ENCODE peak calls at places on chromosomes 11 and 22, in eight cellular contexts. A is tibial artery; L is heart left ventricle; D is CD8-positive, alpha-beta T cell; B is neuronal stem cell; N is HCT116; P is HL-60; O is DND-41. H is an unnamed sample.

GRCh38 chr11:58575377-58576020 is at the start of gene LPXN:
- DNase-seq in L (no peak), B (no peak), P (peak; percentile 76), O (peak; percentile 60), D (peak; percentile 60), N (no peak), A (no peak), H (peak; percentile 74)

GRCh38 chr22:18057568-18058209 is 20.1 kb upstream of the PEX26 start:
- DNase-seq in N (peak; percentile 61), L (peak; percentile 65), D (no peak), P (no peak), A (peak; percentile 92), O (no peak), B (no peak), H (no peak)

GRCh38 chr11:76613901-76614300 is 56.6 kb downstream of the LRRC32 start:
- DNase-seq in P (no peak), B (no peak), L (peak; percentile 10), D (no peak), O (no peak), N (no peak), A (peak; percentile 13), H (no peak)

GRCh38 chr22:44406581-44407403 is 91.2 kb downstream of the RTL6 start:
- DNase-seq in D (no peak), L (no peak), O (no peak), P (no peak), A (no peak), B (no peak), N (no peak), H (no peak)

GRCh38 chr11:91952056-91952455 is 272.6 kb upstream of the FAT3 start:
- DNase-seq in P (no peak), B (no peak), O (no peak), N (no peak), A (no peak), L (no peak), D (no peak), H (no peak)

GRCh38 chr11:134036484-134037092 is 32.3 kb upstream of the JAM3 start:
- DNase-seq in D (no peak), B (no peak), A (no peak), L (no peak), O (no peak), P (no peak), N (no peak), H (no peak)

GRCh38 chr11:134565343-134565891 is 153.4 kb upstream of the B3GAT1 start:
- DNase-seq in P (no peak), D (no peak), A (no peak), L (no peak), O (no peak), N (no peak), B (no peak), H (no peak)

GRCh38 chr11:705646-706438 is at the start of gene EPS8L2:
- DNase-seq in N (no peak), O (no peak), A (no peak), B (no peak), D (no peak), L (no peak), P (no peak), H (no peak)

GRCh38 chr22:49305215-49305965 is 522.3 kb downstream of the BRD1 start:
- DNase-seq in D (peak; percentile 38), O (peak; percentile 53), L (peak; percentile 53), B (peak; percentile 78), A (peak; percentile 19), N (peak; percentile 18), P (peak; percentile 7), H (peak; percentile 31)

GRCh38 chr11:81658722-81659121 is 1074.9 kb downstream of the FAM181B start:
- DNase-seq in D (no peak), A (no peak), N (no peak), B (no peak), L (no peak), P (peak; percentile 16), O (no peak), H (no peak)

GRCh38 chr11:117557321-117557720 is 229.7 kb downstream of the CEP164 start:
- DNase-seq in P (no peak), B (no peak), A (no peak), L (no peak), O (no peak), D (no peak), N (no peak), H (no peak)

GRCh38 chr11:1109101-1109917 is 34.6 kb downstream of the MUC2 start:
- DNase-seq in O (no peak), P (no peak), A (no peak), B (no peak), L (no peak), N (no peak), D (no peak), H (no peak)

GRCh38 chr11:66543263-66544107 is 2.4 kb downstream of the ZDHHC24 start:
- DNase-seq in B (no peak), L (peak; percentile 51), A (peak; percentile 33), P (no peak), O (peak; percentile 82), D (peak; percentile 79), N (no peak), H (peak; percentile 67)

GRCh38 chr11:69293087-69293486 is 868 bp upstream of the MYEOV start:
- DNase-seq in D (no peak), B (no peak), P (no peak), L (no peak), N (peak; percentile 44), A (no peak), O (no peak), H (peak; percentile 39)

GRCh38 chr11:84249344-84250135 is 963.4 kb upstream of the CCDC90B start:
- DNase-seq in O (no peak), B (no peak), D (no peak), N (no peak), A (no peak), P (no peak), L (no peak), H (no peak)

GRCh38 chr22:32620992-32621391 is 146.4 kb downstream of the FBXO7 start:
- DNase-seq in D (no peak), A (no peak), N (no peak), P (no peak), O (no peak), B (no peak), L (no peak), H (no peak)

GRCh38 chr22:27113211-27114030 is 456.0 kb downstream of the MIAT start:
- DNase-seq in A (peak; percentile 90), D (no peak), B (no peak), O (no peak), N (peak; percentile 95), L (peak; percentile 40), P (peak; percentile 88), H (no peak)

GRCh38 chr11:13606701-13607100 is 61.8 kb upstream of the FAR1 start:
- DNase-seq in B (no peak), D (no peak), O (no peak), N (no peak), P (no peak), A (no peak), L (no peak), H (no peak)
- H3K27ac ChIP-seq in B (no peak overlapping the region), D (no peak overlapping the region), O (no peak overlapping the region), N (no peak overlapping the region), P (no peak overlapping the region), A (no peak overlapping the region), L (no peak overlapping the region), H (no peak overlapping the region)

DNA sequence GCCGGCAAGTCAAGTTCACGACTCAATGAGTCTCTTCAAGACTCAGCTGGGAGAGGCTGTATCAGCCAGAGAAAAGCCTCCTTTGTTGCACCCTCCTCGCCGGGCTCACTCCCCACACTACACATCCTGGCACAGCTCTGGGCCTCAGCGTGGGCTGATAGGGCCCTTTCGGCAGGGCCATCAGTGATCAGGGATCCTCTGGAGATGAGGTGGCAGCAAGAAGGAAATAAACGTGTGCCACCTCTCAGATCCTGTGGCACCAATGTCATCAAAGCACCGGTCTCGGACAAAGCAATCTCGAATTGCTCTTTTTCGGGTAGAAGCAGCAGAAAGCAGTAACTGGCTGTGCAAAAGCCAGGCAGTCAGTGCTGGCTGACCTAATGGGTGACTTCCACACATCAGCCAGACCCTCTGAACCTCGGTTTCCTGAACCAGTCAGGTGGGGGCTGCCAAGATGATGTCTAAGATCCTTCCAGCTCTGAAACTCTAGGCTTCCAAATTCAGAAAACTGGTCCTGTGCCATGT is 2.1 kb downstream of the EHD1 start:
- DNase-seq in B (no peak), L (no peak), P (no peak), D (no peak), A (no peak), O (no peak), N (no peak), H (peak; percentile 31)
- H3K4me3 ChIP-seq in B (no peak overlapping the region), L (peak overlapping the region; percentile 98), P (peak overlapping the region; percentile 86), D (peak overlapping the region; percentile 100), A (peak overlapping the region; percentile 71), O (no peak overlapping the region), N (peak overlapping the region; percentile 99), H (peak overlapping the region; percentile 99)

GRCh38 chr22:46147471-46148267 is 2.7 kb upstream of the PPARA start:
- DNase-seq in O (no peak), L (peak; percentile 66), B (no peak), P (no peak), D (no peak), N (no peak), A (no peak), H (no peak)

GRCh38 chr22:46149493-46149997 is 781 bp upstream of the PPARA start:
- DNase-seq in O (peak; percentile 69), D (peak; percentile 48), N (no peak), A (peak; percentile 51), L (peak; percentile 74), B (peak; percentile 48), P (peak; percentile 49), H (no peak)

GRCh38 chr22:46149998-46150549 is at the start of gene PPARA:
- DNase-seq in B (peak; percentile 56), D (peak; percentile 77), L (peak; percentile 96), A (peak; percentile 88), O (peak; percentile 87), N (peak; percentile 22), P (peak; percentile 60), H (peak; percentile 80)

GRCh38 chr22:46148336-46148735 is 2.0 kb upstream of the PPARA start:
- DNase-seq in N (no peak), O (no peak), B (no peak), L (no peak), P (no peak), A (no peak), D (no peak), H (no peak)

GRCh38 chr22:46148885-46149492 is 1.3 kb upstream of the PPARA start:
- DNase-seq in B (no peak), N (no peak), A (no peak), P (no peak), L (no peak), O (no peak), D (peak; percentile 42), H (no peak)
- H3K27ac ChIP-seq in B (no peak overlapping the region), N (no peak overlapping the region), A (peak overlapping the region; percentile 98), P (no peak overlapping the region), L (peak overlapping the region; percentile 86), O (no peak overlapping the region), D (peak overlapping the region; percentile 7), H (peak overlapping the region; percentile 67)

DNA sequence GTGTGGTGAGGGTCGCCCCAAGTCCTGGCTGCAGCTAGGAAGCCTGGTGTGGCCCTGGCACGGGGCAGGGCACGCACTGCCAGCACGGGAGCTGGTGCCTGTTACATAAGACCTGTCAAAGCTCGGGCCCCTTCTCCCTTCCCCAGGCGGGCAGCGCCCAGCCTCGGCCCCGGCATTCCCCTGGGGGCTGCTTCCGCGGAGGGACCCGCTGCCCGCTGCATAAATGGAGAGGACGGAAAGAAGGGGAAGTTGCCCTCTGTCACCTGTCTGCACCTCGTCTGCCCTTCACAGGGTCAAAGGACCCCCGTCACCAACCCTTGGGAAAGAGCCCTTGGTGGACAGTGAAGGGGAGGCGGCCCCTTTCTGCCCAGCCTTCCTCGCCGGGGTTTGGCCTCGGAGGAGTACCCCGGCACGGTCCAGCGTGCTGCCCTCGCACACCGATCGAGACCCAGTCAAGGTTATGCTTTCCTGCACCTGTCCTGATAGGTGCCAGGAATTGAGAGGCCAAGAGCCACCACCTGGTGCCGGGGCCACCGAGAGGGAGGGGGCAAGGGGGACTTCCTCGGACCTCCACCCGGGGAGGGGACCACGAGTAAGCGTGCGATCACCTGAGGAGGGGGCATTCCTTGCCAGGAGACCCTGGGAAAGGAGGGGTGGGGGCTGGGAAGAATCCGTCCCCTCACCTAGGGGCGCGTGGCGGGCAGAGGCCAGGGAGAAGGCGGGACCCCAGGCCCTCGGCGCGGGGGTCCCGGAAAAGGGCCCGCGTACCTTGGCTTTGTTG is 16.8 kb upstream of the MFRP start:
- DNase-seq in P (no peak), N (no peak), O (no peak), B (no peak), L (no peak), D (no peak), A (no peak), H (no peak)
- H3K4me3 ChIP-seq in P (peak overlapping the region; percentile 31), N (peak overlapping the region; percentile 23), O (no peak overlapping the region), B (peak overlapping the region; percentile 10), L (peak overlapping the region; percentile 64), D (no peak overlapping the region), A (peak overlapping the region; percentile 56), H (no peak overlapping the region)